ENCODE peak calls at places on chromosomes 12 and 14, in seven cellular contexts. R, M, O, S, X, Z and V are unnamed samples.

GRCh38 chr12:109840349-109841073 is 7.3 kb upstream of the TRPV4 start:
- DNase-seq in R (no peak), S (no peak), M (no peak), X (no peak), O (no peak), Z (no peak), V (no peak)

GRCh38 chr14:72822946-72823611 is 70.8 kb downstream of the DPF3 start:
- DNase-seq in O (no peak), R (no peak), S (no peak), X (no peak), M (no peak), Z (no peak), V (no peak)

GRCh38 chr12:113609692-113610469 is 138.2 kb upstream of the LHX5 start:
- DNase-seq in R (no peak), S (no peak), Z (no peak), O (no peak), X (peak), M (no peak), V (no peak)

GRCh38 chr12:48988030-48988649 is 10.0 kb downstream of the WNT1 start:
- DNase-seq in S (no peak), M (no peak), R (no peak), X (peak), Z (no peak), O (peak), V (peak)

GRCh38 chr12:79710707-79711483 is 20.1 kb upstream of the PAWR start:
- DNase-seq in S (no peak), M (no peak), X (no peak), O (no peak), R (no peak), Z (no peak), V (no peak)

GRCh38 chr12:131348226-131349010 is 362.5 kb upstream of the SFSWAP start:
- DNase-seq in X (no peak), M (no peak), R (no peak), Z (no peak), O (no peak), S (peak), V (no peak)

GRCh38 chr14:73180385-73180805 is 44.1 kb downstream of the PSEN1 start:
- DNase-seq in R (peak), M (no peak), O (peak), S (no peak), X (no peak), Z (no peak), V (no peak)

GRCh38 chr14:68675233-68675577 is 117.7 kb downstream of the ZFP36L1 start:
- DNase-seq in X (no peak), S (no peak), R (no peak), O (peak), Z (peak), M (no peak), V (no peak)

GRCh38 chr12:76927170-76927784 is 48.5 kb upstream of the CSRP2 start:
- DNase-seq in M (no peak), X (peak), Z (no peak), S (no peak), R (no peak), O (peak), V (peak)

GRCh38 chr14:71267691-71268090 is 360.4 kb downstream of the PCNX1 start:
- DNase-seq in O (peak), R (no peak), X (no peak), M (no peak), Z (no peak), S (no peak), V (peak)

GRCh38 chr14:100546051-100546443 is 41.2 kb downstream of the BEGAIN start:
- DNase-seq in S (no peak), M (no peak), R (no peak), O (peak), Z (no peak), X (no peak), V (no peak)

GRCh38 chr14:61836807-61837206 is 74.6 kb downstream of the SNAPC1 start:
- DNase-seq in Z (no peak), S (no peak), X (no peak), R (no peak), O (no peak), M (no peak), V (no peak)

GRCh38 chr12:21221072-21221471 is 90.1 kb downstream of the SLCO1B1 start:
- DNase-seq in X (no peak), S (no peak), Z (no peak), O (no peak), R (no peak), M (no peak), V (no peak)

GRCh38 chr14:50957296-50957695 is 13.0 kb upstream of the PYGL start:
- DNase-seq in Z (no peak), O (peak), X (no peak), M (no peak), S (no peak), R (peak), V (no peak)

GRCh38 chr14:73758392-73759182 is 44.4 kb upstream of the PNMA1 start:
- DNase-seq in X (peak), M (peak), R (peak), Z (peak), S (peak), O (peak), V (peak)

GRCh38 chr14:77240336-77240915 is 30.6 kb downstream of the NGB start:
- DNase-seq in O (no peak), X (no peak), S (no peak), M (no peak), Z (no peak), R (no peak), V (no peak)

GRCh38 chr12:52870361-52871290 is 21.8 kb upstream of the KRT78 start:
- DNase-seq in Z (peak), O (peak), M (no peak), R (no peak), X (peak), S (peak), V (peak)

GRCh38 chr12:27068863-27069262 is 13.5 kb downstream of the C12orf71 start:
- DNase-seq in X (no peak), S (no peak), M (no peak), Z (no peak), R (no peak), O (no peak), V (no peak)

GRCh38 chr12:109534456-109534855 is 38.8 kb downstream of the MMAB start:
- DNase-seq in S (no peak), Z (no peak), R (no peak), M (no peak), X (no peak), O (no peak), V (no peak)

GRCh38 chr12:14256555-14257169 is 108.8 kb upstream of the ATF7IP start:
- DNase-seq in S (peak), O (peak), M (peak), R (peak), Z (peak), X (peak), V (peak)

GRCh38 chr14:67396381-67396965 is 15.5 kb downstream of the PLEK2 start:
- DNase-seq in S (no peak), R (peak), O (peak), M (no peak), Z (no peak), X (no peak), V (no peak)

GRCh38 chr12:12964255-12964654 is 12.3 kb upstream of the GPRC5D start:
- DNase-seq in X (no peak), S (no peak), O (no peak), M (no peak), R (no peak), Z (no peak), V (no peak)

GRCh38 chr14:106844608-106845285 is 1318.4 kb downstream of the TMEM121 start:
- DNase-seq in X (peak), R (no peak), O (no peak), Z (peak), M (peak), S (no peak), V (peak)

GRCh38 chr12:110058875-110059615 is 10.7 kb upstream of the C12orf76 start:
- DNase-seq in O (no peak), R (no peak), M (no peak), Z (no peak), X (no peak), S (peak), V (no peak)

GRCh38 chr14:100872641-100873071 is 30.9 kb downstream of the RTL1 start:
- DNase-seq in M (no peak), S (peak), R (peak), X (no peak), Z (peak), O (no peak), V (peak)

GRCh38 chr12:75877588-75878381 is 153.8 kb downstream of the PHLDA1 start:
- DNase-seq in M (peak), X (no peak), Z (no peak), S (no peak), O (no peak), R (no peak), V (no peak)

GRCh38 chr12:130818381-130819247 is 20.4 kb downstream of the STX2 start:
- DNase-seq in R (no peak), M (peak), O (peak), S (peak), Z (peak), X (no peak), V (peak)

GRCh38 chr14:24081739-24082204 is 10.4 kb downstream of the CPNE6 start:
- DNase-seq in X (no peak), S (no peak), O (no peak), M (no peak), R (no peak), Z (no peak), V (no peak)

GRCh38 chr12:51884676-51885229 is 3.1 kb upstream of the ANKRD33 start:
- DNase-seq in M (no peak), S (no peak), O (peak), R (no peak), Z (peak), X (no peak), V (no peak)

GRCh38 chr14:76782885-76783566 is 21.8 kb downstream of the VASH1 start:
- DNase-seq in R (no peak), Z (no peak), X (no peak), M (no peak), O (no peak), S (no peak), V (no peak)

GRCh38 chr14:55383039-55383438 is 28.6 kb downstream of the ATG14 start:
- DNase-seq in S (no peak), X (no peak), M (no peak), Z (no peak), R (peak), O (peak), V (no peak)

GRCh38 chr14:50812180-50812579 is 18.8 kb downstream of the NIN start:
- DNase-seq in Z (no peak), X (no peak), S (no peak), M (no peak), R (no peak), O (no peak), V (no peak)

GRCh38 chr14:21379338-21379737 is 4.5 kb downstream of the SUPT16H start:
- DNase-seq in X (no peak), R (no peak), Z (no peak), S (no peak), O (no peak), M (no peak), V (no peak)

GRCh38 chr12:116797885-116798284 is 59.8 kb downstream of the RNFT2 start:
- DNase-seq in M (no peak), X (no peak), O (no peak), Z (no peak), S (no peak), R (no peak), V (no peak)

GRCh38 chr12:84131076-84131475 is 781.5 kb downstream of the SLC6A15 start:
- DNase-seq in O (peak), R (peak), X (no peak), S (no peak), Z (no peak), M (no peak), V (no peak)

GRCh38 chr12:32820376-32820931 is 64.8 kb upstream of the YARS2 start:
- DNase-seq in O (no peak), S (no peak), M (no peak), Z (no peak), X (no peak), R (no peak), V (no peak)

GRCh38 chr14:85602366-85602765 is 72.4 kb downstream of the FLRT2 start:
- DNase-seq in O (no peak), M (no peak), R (no peak), X (no peak), S (no peak), Z (no peak), V (no peak)

GRCh38 chr12:88334271-88334670 is 192.2 kb downstream of the TMTC3 start:
- DNase-seq in O (no peak), R (peak), S (no peak), Z (peak), M (peak), X (no peak), V (no peak)